ENCODE peak calls at places on chromosome 1, in ten cellular contexts. V is right lobe of liver, A is endothelial cell of umbilical vein, E is ovary, J is IMR-90, X is Peyer's patch, K is GM23338, W is left ventricle myocardium inferior, F is prostate gland, L is thoracic aorta. Y is an unnamed sample.
A peak's percentile ranks its signal among the peaks of the same experiment; 100 is the strongest.

GRCh38 chr1:169727307-169727706 is 6.6 kb downstream of the SELE start:
- DNase-seq in V (peak; percentile 68), A (no peak), E (no peak), J (no peak), X (no peak), K (no peak), W (no peak), F (no peak), L (no peak), Y (no peak)

GRCh38 chr1:69814926-69815325 is 247.2 kb downstream of the LRRC7 start:
- DNase-seq in V (no peak), A (peak; percentile 45), E (no peak), J (no peak), X (no peak), K (no peak), W (no peak), F (no peak), L (no peak), Y (no peak)

GRCh38 chr1:174074757-174075156 is 52.6 kb upstream of the RC3H1 start:
- DNase-seq in V (no peak), A (peak; percentile 33), E (no peak), J (peak; percentile 55), X (no peak), K (no peak), W (no peak), F (no peak), L (no peak), Y (no peak)

GRCh38 chr1:20474333-20474975 is 11.6 kb downstream of the CAMK2N1 start:
- DNase-seq in V (no peak), A (no peak), E (no peak), J (peak; percentile 30), X (no peak), K (no peak), W (no peak), F (no peak), L (no peak), Y (no peak)

GRCh38 chr1:1435911-1436633 is 582 bp downstream of the VWA1 start:
- DNase-seq in V (no peak), A (no peak), E (peak; percentile 42), J (no peak), X (no peak), K (no peak), W (no peak), F (no peak), L (no peak), Y (no peak)

GRCh38 chr1:101463195-101463594 is 226.4 kb downstream of the S1PR1 start:
- DNase-seq in V (no peak), A (no peak), E (no peak), J (no peak), X (no peak), K (no peak), W (no peak), F (no peak), L (no peak), Y (no peak)

GRCh38 chr1:153799566-153800465 is 24.6 kb downstream of the SLC27A3 start:
- DNase-seq in V (peak; percentile 44), A (no peak), E (no peak), J (no peak), X (no peak), K (no peak), W (no peak), F (no peak), L (no peak), Y (no peak)

GRCh38 chr1:82161651-82162238 is 361.0 kb downstream of the ADGRL2 start:
- DNase-seq in V (no peak), A (peak; percentile 5), E (peak; percentile 24), J (no peak), X (no peak), K (no peak), W (no peak), F (peak; percentile 56), L (no peak), Y (no peak)

GRCh38 chr1:18738617-18739016 is 108.0 kb downstream of the PAX7 start:
- DNase-seq in V (no peak), A (no peak), E (no peak), J (no peak), X (no peak), K (no peak), W (no peak), F (no peak), L (no peak), Y (no peak)

GRCh38 chr1:212213754-212214153 is 71.5 kb upstream of the PPP2R5A start:
- DNase-seq in V (no peak), A (peak; percentile 18), E (no peak), J (no peak), X (no peak), K (no peak), W (no peak), F (no peak), L (no peak), Y (no peak)

GRCh38 chr1:212217633-212218032 is 67.6 kb upstream of the PPP2R5A start:
- DNase-seq in V (no peak), A (no peak), E (no peak), J (no peak), X (no peak), K (no peak), W (no peak), F (no peak), L (no peak), Y (no peak)

GRCh38 chr1:212214377-212214776 is 70.8 kb upstream of the PPP2R5A start:
- DNase-seq in V (no peak), A (no peak), E (no peak), J (no peak), X (no peak), K (no peak), W (no peak), F (no peak), L (no peak), Y (no peak)

GRCh38 chr1:212218065-212218464 is 67.1 kb upstream of the PPP2R5A start:
- DNase-seq in V (no peak), A (no peak), E (no peak), J (no peak), X (no peak), K (no peak), W (no peak), F (no peak), L (no peak), Y (no peak)

DNA sequence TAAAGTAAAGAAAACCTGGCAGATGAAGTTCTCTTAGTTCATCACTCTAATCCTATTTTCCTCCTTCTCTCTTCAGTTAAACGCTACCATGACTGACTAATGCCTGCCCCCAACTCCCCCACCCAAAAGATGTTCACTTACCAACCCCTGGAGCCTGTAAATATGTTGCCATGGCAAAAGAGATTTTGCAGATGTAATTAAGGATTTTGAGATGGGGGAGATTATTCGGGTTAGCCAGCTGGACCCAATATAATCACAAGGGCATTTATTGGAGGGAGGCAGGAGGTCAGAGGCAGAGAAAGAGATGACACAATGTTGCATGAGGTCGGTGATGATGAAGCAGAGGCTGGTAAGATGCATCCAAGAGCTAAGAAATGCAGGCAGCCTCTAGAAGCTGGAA is 69.3 kb upstream of the PPP2R5A start:
- DNase-seq in V (no peak), A (no peak), E (no peak), J (no peak), X (no peak), K (no peak), W (no peak), F (no peak), L (no peak), Y (no peak)
- H3K4me3 ChIP-seq in V (no peak overlapping the region), A (no peak overlapping the region), E (no peak overlapping the region), J (no peak overlapping the region), X (no peak overlapping the region), K (no peak overlapping the region), W (no peak overlapping the region), F (no peak overlapping the region), L (no peak overlapping the region), Y (no peak overlapping the region)

DNA sequence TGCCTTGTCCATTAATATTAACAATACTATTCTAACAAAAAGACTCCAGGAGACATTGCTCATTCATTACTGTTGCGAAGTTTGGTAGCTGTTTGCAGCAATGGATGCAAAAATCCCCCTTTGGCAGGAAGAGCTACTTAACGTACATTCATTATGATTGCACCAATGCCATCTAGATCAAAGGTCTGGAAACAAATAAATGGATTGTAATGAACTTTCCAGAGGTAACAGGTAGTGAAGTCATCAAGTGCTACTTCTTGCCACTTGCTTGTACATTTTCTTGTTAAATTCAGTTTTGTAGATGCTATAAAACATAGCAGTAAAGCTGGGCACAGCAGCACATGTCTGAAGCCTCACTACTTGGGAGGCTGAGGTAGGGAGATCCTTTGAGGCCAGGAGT is 93.9 kb downstream of the DDAH1 start:
- DNase-seq in V (no peak), A (no peak), E (no peak), J (no peak), X (no peak), K (no peak), W (no peak), F (no peak), L (no peak), Y (no peak)
- H3K4me1 ChIP-seq in V (peaks cover 28% of the 10 kb centered on the region), A (peaks cover 40% of the 10 kb centered on the region), E (peaks cover 8% of the 10 kb centered on the region), J (peaks cover 18% of the 10 kb centered on the region), X (no peaks in the 10 kb centered on the region), K (peaks cover 8% of the 10 kb centered on the region), W (peaks cover 22% of the 10 kb centered on the region), F (no peaks in the 10 kb centered on the region), L (peaks cover 62% of the 10 kb centered on the region), Y (peaks cover 24% of the 10 kb centered on the region)

DNA sequence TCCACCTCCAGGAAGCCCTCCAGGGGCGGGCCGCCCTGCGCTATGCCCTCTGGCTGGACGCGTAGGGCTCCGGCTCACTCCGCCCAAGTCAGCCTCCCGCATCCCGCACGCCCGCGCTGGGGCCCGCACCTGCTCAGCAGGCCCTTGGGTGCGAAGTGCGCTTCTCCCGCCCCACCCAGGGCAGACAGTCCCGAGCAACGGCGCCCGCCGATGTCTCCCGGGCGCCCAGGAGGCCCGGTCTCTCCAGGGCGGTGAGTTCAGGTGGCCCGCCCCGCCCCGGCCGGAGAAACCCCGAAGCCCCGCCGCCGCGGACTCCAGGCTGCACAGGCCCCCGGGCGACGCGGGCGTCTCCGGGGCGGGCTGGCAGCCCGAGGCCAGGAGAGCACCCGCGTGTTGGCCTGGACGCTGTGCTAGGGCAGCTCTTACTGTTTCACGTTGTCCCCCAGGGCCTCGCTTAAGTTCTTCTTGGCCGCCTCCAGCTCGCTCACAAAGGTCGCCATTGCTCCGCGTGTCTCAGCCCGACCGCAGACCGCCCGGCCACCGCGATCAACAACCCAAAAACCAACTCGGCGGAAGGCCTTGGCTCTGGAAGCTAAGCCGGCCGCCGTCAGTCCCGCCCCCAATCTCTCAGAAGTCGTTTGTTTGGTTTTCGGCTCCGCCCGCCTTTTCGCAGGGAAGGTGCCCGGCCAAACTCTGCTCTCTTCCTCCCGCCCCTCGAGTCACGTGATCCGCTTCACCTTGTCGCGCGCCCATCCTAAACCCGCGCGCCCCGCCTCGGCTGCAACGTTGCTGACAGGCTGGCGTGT is at the start of gene TADA1:
- DNase-seq in V (peak; percentile 99), A (peak; percentile 98), E (peak; percentile 97), J (peak; percentile 96), X (peak; percentile 98), K (peak; percentile 100), W (peak; percentile 99), F (peak; percentile 99), L (peak; percentile 98), Y (peak; percentile 98)
- TF ChIP-seq CTCF in V (peak; percentile 34), A (no peak), E (no peak), J (no peak), X (no peak), K (no peak), W (no peak), F (peak; percentile 47), L (no peak), Y (no peak)

DNA sequence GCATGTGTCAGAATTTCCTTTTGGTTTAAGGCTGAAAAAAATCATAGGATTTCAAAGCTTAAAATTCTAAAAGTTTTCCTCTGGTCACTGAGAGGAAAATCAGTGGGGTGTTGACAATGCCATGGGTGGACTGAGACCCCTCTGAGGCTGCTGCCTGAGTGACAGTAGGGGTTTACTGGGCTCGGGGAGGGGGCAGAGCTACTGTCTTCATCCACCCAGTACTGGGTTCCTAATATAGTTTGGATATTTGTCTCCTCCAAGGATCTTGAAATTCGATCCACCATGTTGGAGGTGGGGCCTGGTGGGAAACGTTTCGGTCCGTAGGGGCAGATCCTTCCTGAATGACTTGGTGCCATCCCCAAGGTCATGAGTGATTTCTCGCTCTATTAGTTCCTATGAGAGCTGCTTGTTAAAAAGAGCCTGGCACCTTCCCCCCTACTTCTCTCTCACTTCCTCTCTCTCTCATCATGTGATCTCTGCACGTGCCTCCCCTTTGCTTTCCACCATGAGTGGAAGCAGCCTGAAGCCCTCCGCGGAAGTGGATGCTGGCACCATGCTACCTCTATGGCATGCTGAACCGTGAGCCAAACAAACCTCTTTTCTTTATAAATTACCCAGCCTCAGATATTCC is 72.3 kb downstream of the MAP10 start:
- DNase-seq in V (no peak), A (no peak), E (no peak), J (no peak), X (no peak), K (no peak), W (no peak), F (no peak), L (no peak), Y (no peak)
- H3K4me3 ChIP-seq in V (no peak overlapping the region), A (no peak overlapping the region), E (no peak overlapping the region), J (no peak overlapping the region), X (no peak overlapping the region), K (no peak overlapping the region), W (no peak overlapping the region), F (no peak overlapping the region), L (no peak overlapping the region), Y (no peak overlapping the region)

Y was measured in gastrocnemius medialis.